ENCODE peak calls at places on chromosome 21, in nine cellular contexts. E is heart right ventricle; V is CD8-positive, alpha-beta memory T cell; J is right lobe of liver; N is tibial artery; G is stomach; K is pancreas; L is heart left ventricle; S is upper lobe of right lung. U is an unnamed sample.

GRCh38 chr21:16195896-16196443 is 466.2 kb downstream of the USP25 start:
- DNase-seq in E (no peak), V (no peak), J (no peak), N (no peak), G (no peak), K (no peak), L (no peak), S (no peak), U (no peak)

GRCh38 chr21:46126321-46127238 is 28.7 kb downstream of the COL6A2 start:
- DNase-seq in E (peak; percentile 10), V (no peak), J (peak; percentile 20), N (peak; percentile 64), G (no peak), K (peak; percentile 18), L (peak; percentile 51), S (peak; percentile 55), U (peak; percentile 57)

GRCh38 chr21:31538821-31539220 is 120.7 kb upstream of the SOD1 start:
- DNase-seq in E (no peak), V (no peak), J (no peak), N (no peak), G (no peak), K (no peak), L (no peak), S (no peak), U (no peak)

GRCh38 chr21:37815893-37816292 is 100.4 kb downstream of the KCNJ6 start:
- DNase-seq in E (no peak), V (no peak), J (no peak), N (no peak), G (no peak), K (no peak), L (no peak), S (no peak), U (no peak)

GRCh38 chr21:38596264-38597042 is 98.2 kb upstream of the ERG start:
- DNase-seq in E (no peak), V (no peak), J (no peak), N (no peak), G (no peak), K (no peak), L (no peak), S (no peak), U (no peak)

GRCh38 chr21:35428041-35428400 is 378.9 kb upstream of the RUNX1 start:
- DNase-seq in E (no peak), V (no peak), J (no peak), N (no peak), G (no peak), K (no peak), L (no peak), S (no peak), U (no peak)

GRCh38 chr21:34074283-34075098 is 1.1 kb downstream of the MRPS6 start:
- DNase-seq in E (no peak), V (no peak), J (no peak), N (no peak), G (no peak), K (no peak), L (no peak), S (no peak), U (no peak)

GRCh38 chr21:32499249-32500055 is 85.9 kb downstream of the TCP10L start:
- DNase-seq in E (no peak), V (no peak), J (no peak), N (no peak), G (no peak), K (no peak), L (no peak), S (no peak), U (peak; percentile 57)

GRCh38 chr21:43210454-43211084 is 41.8 kb downstream of the CRYAA start:
- DNase-seq in E (no peak), V (no peak), J (no peak), N (peak; percentile 42), G (no peak), K (no peak), L (no peak), S (peak; percentile 53), U (peak; percentile 27)

GRCh38 chr21:46307625-46308024 is 16.0 kb downstream of the C21orf58 start:
- DNase-seq in E (no peak), V (no peak), J (no peak), N (no peak), G (no peak), K (no peak), L (no peak), S (no peak), U (no peak)

GRCh38 chr21:25895565-25896205 is 160.9 kb downstream of the GABPA start:
- DNase-seq in E (no peak), V (peak; percentile 21), J (no peak), N (no peak), G (no peak), K (no peak), L (no peak), S (no peak), U (no peak)

GRCh38 chr21:45986316-45987051 is 4.9 kb downstream of the COL6A1 start:
- DNase-seq in E (peak; percentile 10), V (no peak), J (peak; percentile 19), N (peak; percentile 66), G (no peak), K (peak; percentile 19), L (peak; percentile 65), S (peak; percentile 54), U (peak; percentile 58)

DNA sequence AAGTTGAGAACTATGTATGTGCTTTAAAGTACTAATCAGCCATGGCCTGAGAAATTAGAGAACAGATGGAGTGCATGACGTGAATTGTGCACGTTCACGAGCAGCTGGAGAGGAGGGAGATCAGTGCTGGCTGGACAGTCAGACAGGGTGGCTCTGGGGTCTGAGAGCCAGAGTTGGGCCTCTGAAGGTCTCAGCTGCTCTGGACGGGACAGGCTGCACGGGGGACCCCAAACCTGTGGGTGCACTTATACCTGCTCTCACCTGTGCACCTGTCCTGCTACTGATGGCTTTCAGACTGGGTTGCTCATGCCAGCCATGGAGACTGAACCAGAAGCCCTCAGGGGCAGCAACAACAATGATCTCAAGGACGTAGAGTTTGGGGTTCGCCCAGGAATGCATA is 43.5 kb downstream of the UMODL1 start:
- DNase-seq in E (no peak), V (no peak), J (no peak), N (no peak), G (no peak), K (no peak), L (peak; percentile 11), S (no peak), U (no peak)
- H3K27me3 ChIP-seq in E (peaks cover 27% of the 10 kb centered on the region), V (peaks cover 38% of the 10 kb centered on the region), J (peaks cover 6% of the 10 kb centered on the region), N (peaks cover 33% of the 10 kb centered on the region), G (no peaks in the 10 kb centered on the region), K (no peaks in the 10 kb centered on the region), L (no peaks in the 10 kb centered on the region), S (peaks cover 11% of the 10 kb centered on the region), U (no peaks in the 10 kb centered on the region)

GRCh38 chr21:17438642-17439041 is 74.2 kb upstream of the CXADR start:
- DNase-seq in E (no peak), V (no peak), J (no peak), N (no peak), G (no peak), K (no peak), L (no peak), S (no peak), U (no peak)
- H3K4me3 ChIP-seq in E (no peak overlapping the region), V (no peak overlapping the region), J (no peak overlapping the region), N (no peak overlapping the region), G (no peak overlapping the region), K (no peak overlapping the region), L (no peak overlapping the region), S (no peak overlapping the region), U (no peak overlapping the region)

GRCh38 chr21:44709426-44710293 is 1.7 kb downstream of the TSPEAR start:
- DNase-seq in E (no peak), V (no peak), J (no peak), N (peak; percentile 45), G (no peak), K (no peak), L (no peak), S (peak; percentile 70), U (no peak)

GRCh38 chr21:44708213-44708865 is 3.0 kb downstream of the TSPEAR start:
- DNase-seq in E (no peak), V (no peak), J (no peak), N (peak; percentile 28), G (peak; percentile 19), K (no peak), L (no peak), S (no peak), U (peak; percentile 75)

GRCh38 chr21:44710294-44710665 is 1.1 kb downstream of the TSPEAR start:
- DNase-seq in E (no peak), V (no peak), J (no peak), N (no peak), G (no peak), K (no peak), L (no peak), S (peak; percentile 52), U (no peak)

GRCh38 chr21:44710756-44711326 is 531 bp downstream of the TSPEAR start:
- DNase-seq in E (no peak), V (no peak), J (no peak), N (peak; percentile 56), G (no peak), K (no peak), L (no peak), S (peak; percentile 65), U (no peak)

DNA sequence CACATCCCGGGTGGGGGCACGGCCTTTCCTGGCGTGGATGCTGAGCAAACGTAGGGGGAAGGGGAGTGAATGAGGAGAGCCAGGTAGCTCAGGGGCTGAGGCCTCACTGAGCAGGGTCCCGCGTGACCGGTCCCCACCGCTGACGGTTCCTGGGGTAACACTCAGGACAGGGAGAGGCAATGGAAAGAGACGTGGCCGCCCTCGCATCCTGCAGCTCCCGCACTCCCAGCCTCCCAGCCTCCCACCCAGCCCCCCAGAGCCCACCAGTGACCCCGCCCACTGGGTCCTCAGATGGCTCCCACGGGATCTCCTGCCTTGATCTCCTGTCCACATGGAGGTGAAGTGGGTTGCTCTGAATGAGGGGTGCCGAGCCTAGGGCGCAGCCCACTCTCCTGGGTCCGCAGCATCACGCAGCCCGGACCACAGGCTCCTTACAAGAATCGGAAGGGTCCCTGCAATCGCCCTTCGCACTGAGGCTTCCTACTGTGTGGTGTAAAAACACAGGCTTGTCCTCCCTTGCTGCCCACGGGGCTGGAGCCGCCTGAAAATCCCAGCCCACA is 2.4 kb downstream of the TSPEAR start:
- DNase-seq in E (no peak), V (no peak), J (no peak), N (peak; percentile 60), G (peak; percentile 23), K (no peak), L (no peak), S (peak; percentile 53), U (no peak)
- H3K9me3 ChIP-seq in E (no peaks in the 10 kb centered on the region), V (no peaks in the 10 kb centered on the region), J (no peaks in the 10 kb centered on the region), N (no peaks in the 10 kb centered on the region), G (peaks cover 9% of the 10 kb centered on the region), K (no peaks in the 10 kb centered on the region), L (no peaks in the 10 kb centered on the region), S (no peaks in the 10 kb centered on the region), U (no peaks in the 10 kb centered on the region)

GRCh38 chr21:28938726-28939125 is 54.0 kb downstream of the LTN1 start:
- DNase-seq in E (no peak), V (no peak), J (no peak), N (no peak), G (no peak), K (no peak), L (no peak), S (no peak), U (no peak)
- H3K27me3 ChIP-seq in E (no peaks in the 10 kb centered on the region), V (no peaks in the 10 kb centered on the region), J (no peaks in the 10 kb centered on the region), N (no peaks in the 10 kb centered on the region), G (no peaks in the 10 kb centered on the region), K (no peaks in the 10 kb centered on the region), L (no peaks in the 10 kb centered on the region), S (no peaks in the 10 kb centered on the region), U (no peaks in the 10 kb centered on the region)

U was measured in right cardiac atrium.